ENCODE peak calls at places on chromosomes 16 and 17, in five cellular contexts. W, J, H, F and M are unnamed samples.

GRCh38 chr17:71753070-71753469 is 367.8 kb upstream of the SOX9 start:
- DNase-seq in W (no peak), J (no peak), H (no peak), F (no peak), M (no peak)

GRCh38 chr17:1036845-1037237 is 39.9 kb downstream of the TIMM22 start:
- DNase-seq in W (no peak), J (no peak), H (no peak), F (no peak), M (no peak)

GRCh38 chr17:68657166-68657940 is 56.2 kb upstream of the FAM20A start:
- DNase-seq in W (no peak), J (no peak), H (no peak), F (no peak), M (no peak)

GRCh38 chr16:51035110-51035498 is 116.0 kb downstream of the SALL1 start:
- DNase-seq in W (no peak), J (no peak), H (no peak), F (no peak), M (no peak)

GRCh38 chr17:76593338-76593737 is 7.7 kb upstream of the ST6GALNAC2 start:
- DNase-seq in W (no peak), J (no peak), H (no peak), F (no peak), M (no peak)

GRCh38 chr17:76262732-76263344 is 2.3 kb upstream of the UBALD2 start:
- DNase-seq in W (no peak), J (no peak), H (peak), F (peak), M (no peak)

GRCh38 chr17:36842231-36842630 is 95.0 kb upstream of the LHX1 start:
- DNase-seq in W (no peak), J (no peak), H (no peak), F (no peak), M (no peak)

GRCh38 chr16:397135-397661 is at the start of gene NME4:
- DNase-seq in W (peak), J (no peak), H (no peak), F (peak), M (no peak)

GRCh38 chr16:30948087-30948955 is 547 bp upstream of the ORAI3 start:
- DNase-seq in W (peak), J (no peak), H (no peak), F (peak), M (peak)

GRCh38 chr17:4304417-4305027 is 40.7 kb upstream of the ANKFY1 start:
- DNase-seq in W (no peak), J (peak), H (peak), F (peak), M (peak)

GRCh38 chr16:46817961-46818360 is 13.0 kb downstream of the C16orf87 start:
- DNase-seq in W (no peak), J (no peak), H (no peak), F (no peak), M (no peak)